ENCODE peak calls at places on chromosomes 13 and 19, in four cellular contexts. I, A, P and Z are unnamed samples.

GRCh38 chr13:33745370-33746324 is 72.3 kb upstream of the RFC3 start:
- DNase-seq in I (no peak), A (no peak), P (no peak), Z (no peak)

GRCh38 chr19:17052439-17052838 is 22.8 kb downstream of the HAUS8 start:
- DNase-seq in I (no peak), A (no peak), P (peak; percentile 46), Z (peak; percentile 30)

GRCh38 chr13:33865945-33866344 is 48.0 kb downstream of the RFC3 start:
- DNase-seq in I (no peak), A (no peak), P (no peak), Z (no peak)

GRCh38 chr13:30071890-30072817 is 221.7 kb upstream of the UBL3 start:
- DNase-seq in I (no peak), A (no peak), P (no peak), Z (no peak)

GRCh38 chr13:77386880-77387606 is 60.1 kb upstream of the MYCBP2 start:
- DNase-seq in I (no peak), A (peak; percentile 68), P (peak; percentile 56), Z (no peak)

GRCh38 chr19:11736696-11737095 is 2.0 kb downstream of the ZNF823 start:
- DNase-seq in I (peak; percentile 26), A (peak; percentile 76), P (peak; percentile 51), Z (no peak)

GRCh38 chr13:101709952-101710351 is 257.5 kb downstream of the ITGBL1 start:
- DNase-seq in I (no peak), A (no peak), P (no peak), Z (no peak)

GRCh38 chr13:74210693-74211393 is 76.6 kb upstream of the KLF12 start:
- DNase-seq in I (no peak), A (peak; percentile 55), P (peak; percentile 98), Z (no peak)

GRCh38 chr19:4909897-4910593 is 744 bp downstream of the UHRF1 start:
- DNase-seq in I (peak; percentile 94), A (peak; percentile 95), P (peak; percentile 89), Z (peak; percentile 95)

GRCh38 chr19:45971260-45971902 is 2.3 kb downstream of the NOVA2 start:
- DNase-seq in I (peak; percentile 41), A (no peak), P (no peak), Z (no peak)

GRCh38 chr19:45972944-45973525 is 630 bp downstream of the NOVA2 start:
- DNase-seq in I (no peak), A (no peak), P (no peak), Z (no peak)

GRCh38 chr19:45973564-45974338 is at the start of gene NOVA2:
- DNase-seq in I (peak; percentile 73), A (peak; percentile 71), P (peak; percentile 56), Z (peak; percentile 92)

GRCh38 chr19:45969676-45970075 is 4.0 kb downstream of the NOVA2 start:
- DNase-seq in I (no peak), A (no peak), P (no peak), Z (no peak)

GRCh38 chr19:45972081-45972943 is 1.4 kb downstream of the NOVA2 start:
- DNase-seq in I (peak; percentile 21), A (no peak), P (no peak), Z (peak; percentile 28)
- H3K27me3 ChIP-seq in I (peaks cover 97% of the 10 kb centered on the region), A (no peaks in the 10 kb centered on the region), P (peaks cover 20% of the 10 kb centered on the region), Z (peaks cover 24% of the 10 kb centered on the region)

GRCh38 chr19:51295382-51296126 is 15.9 kb upstream of the IGLON5 start:
- DNase-seq in I (no peak), A (no peak), P (no peak), Z (peak; percentile 27)

GRCh38 chr19:51294977-51295375 is 16.5 kb upstream of the IGLON5 start:
- DNase-seq in I (no peak), A (no peak), P (no peak), Z (no peak)

GRCh38 chr19:51293571-51294210 is 17.8 kb upstream of the IGLON5 start:
- DNase-seq in I (no peak), A (no peak), P (no peak), Z (no peak)

GRCh38 chr19:51292971-51293370 is 18.5 kb upstream of the IGLON5 start:
- DNase-seq in I (peak; percentile 25), A (no peak), P (no peak), Z (no peak)

GRCh38 chr19:51294211-51294976 is 17.1 kb upstream of the IGLON5 start:
- DNase-seq in I (no peak), A (no peak), P (no peak), Z (peak; percentile 69)
- H3K27me3 ChIP-seq in I (peaks cover 98% of the 10 kb centered on the region), A (no peaks in the 10 kb centered on the region), P (no peaks in the 10 kb centered on the region), Z (no peaks in the 10 kb centered on the region)

GRCh38 chr19:34838753-34839431 is 65.9 kb upstream of the ZNF599 start:
- DNase-seq in I (no peak), A (no peak), P (no peak), Z (no peak)
- H3K27me3 ChIP-seq in I (no peaks in the 10 kb centered on the region), A (no peaks in the 10 kb centered on the region), P (no peaks in the 10 kb centered on the region), Z (no peaks in the 10 kb centered on the region)

GRCh38 chr13:112204376-112204775 is 137.4 kb downstream of the SOX1 start:
- DNase-seq in I (no peak), A (no peak), P (no peak), Z (no peak)
- H3K27me3 ChIP-seq in I (peaks cover 99% of the 10 kb centered on the region), A (no peaks in the 10 kb centered on the region), P (no peaks in the 10 kb centered on the region), Z (no peaks in the 10 kb centered on the region)

GRCh38 chr19:13866463-13867046 is 10.4 kb upstream of the NANOS3 start:
- DNase-seq in I (no peak), A (no peak), P (no peak), Z (no peak)

GRCh38 chr19:13872339-13872694 is 4.6 kb upstream of the NANOS3 start:
- DNase-seq in I (no peak), A (no peak), P (no peak), Z (no peak)

GRCh38 chr19:13865578-13866462 is 11.1 kb upstream of the NANOS3 start:
- DNase-seq in I (no peak), A (no peak), P (no peak), Z (no peak)

GRCh38 chr19:13868663-13869062 is 8.3 kb upstream of the NANOS3 start:
- DNase-seq in I (no peak), A (no peak), P (no peak), Z (no peak)

GRCh38 chr19:13869324-13869723 is 7.6 kb upstream of the NANOS3 start:
- DNase-seq in I (no peak), A (no peak), P (no peak), Z (no peak)
- H3K27me3 ChIP-seq in I (no peaks in the 10 kb centered on the region), A (no peaks in the 10 kb centered on the region), P (no peaks in the 10 kb centered on the region), Z (peaks cover 13% of the 10 kb centered on the region)

DNA sequence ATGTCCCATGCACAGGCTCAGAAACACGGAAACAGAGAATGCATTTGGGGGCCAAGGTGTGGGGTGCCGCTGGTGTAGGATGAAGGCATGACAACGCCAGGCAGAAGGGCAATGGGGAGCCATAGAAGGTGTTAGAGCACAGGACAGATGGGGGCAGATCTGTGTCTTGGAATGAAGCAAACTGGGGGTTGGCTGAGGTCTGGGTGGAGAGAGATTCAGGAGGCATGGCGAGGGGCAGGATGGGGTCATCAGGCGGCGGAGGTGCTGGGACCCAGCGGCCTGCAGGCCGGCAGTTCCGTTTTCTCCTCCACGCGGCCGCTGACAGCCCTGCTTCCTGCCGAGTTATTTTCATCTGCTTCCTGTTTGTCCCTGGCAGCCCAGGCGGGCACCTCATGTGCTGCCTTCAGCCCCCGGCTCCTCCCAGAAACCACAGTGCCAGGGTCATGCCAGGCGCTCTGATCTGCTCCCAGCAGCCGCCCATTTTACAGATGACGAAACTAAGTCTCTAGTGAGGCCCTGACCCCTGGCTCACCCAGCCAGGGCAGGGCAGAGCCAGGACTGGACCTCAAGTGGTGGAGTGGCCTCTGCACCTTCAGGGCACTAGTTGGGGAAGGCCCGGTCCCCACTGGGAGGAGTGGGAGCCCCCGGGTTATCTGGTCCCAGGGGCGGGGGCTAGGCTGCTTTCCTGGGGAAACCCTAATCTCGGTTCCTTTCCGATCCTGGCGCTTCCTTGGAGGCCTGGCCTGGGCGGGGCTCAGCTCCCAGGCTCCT is 2.2 kb downstream of the ARHGAP45 start:
- DNase-seq in I (peak; percentile 71), A (peak; percentile 91), P (no peak), Z (peak; percentile 79)
- H3K27me3 ChIP-seq in I (peaks cover 87% of the 10 kb centered on the region), A (no peaks in the 10 kb centered on the region), P (peaks cover 7% of the 10 kb centered on the region), Z (no peaks in the 10 kb centered on the region)